ENCODE peak calls at places on chromosomes 5 and 9, in five cellular contexts. K is hepatocyte, Q is SW480, V is HuH-7.5, N is lower leg skin. Z is an unnamed sample.

GRCh38 chr5:99651296-99651695 is 722.5 kb upstream of the CHD1 start:
- DNase-seq in K (no peak), Q (no peak), V (no peak), N (no peak), Z (no peak)

GRCh38 chr5:118891252-118891651 is 97.1 kb downstream of the DTWD2 start:
- DNase-seq in Q (no peak), K (no peak), N (no peak), V (no peak), Z (no peak)

GRCh38 chr9:96486351-96487029 is 36.5 kb downstream of the HABP4 start:
- DNase-seq in K (peak; percentile 25), V (no peak), Q (no peak), N (no peak), Z (no peak)

GRCh38 chr5:56673171-56673570 is 142.2 kb upstream of the MAP3K1 start:
- DNase-seq in V (no peak), K (no peak), Q (no peak), N (no peak), Z (no peak)

GRCh38 chr5:135335031-135335828 is 63.8 kb downstream of the MACROH2A1 start:
- DNase-seq in Q (no peak), N (no peak), K (no peak), V (no peak), Z (no peak)

GRCh38 chr9:91530829-91531228 is 107.2 kb upstream of the NFIL3 start:
- DNase-seq in N (no peak), V (no peak), Q (peak; percentile 4), K (no peak), Z (no peak)

GRCh38 chr5:154273028-154273617 is 82.6 kb downstream of the GALNT10 start:
- DNase-seq in V (no peak), Q (peak; percentile 13), K (peak; percentile 32), N (no peak), Z (no peak)

GRCh38 chr9:133340256-133340655 is 4.3 kb upstream of the SURF6 start:
- DNase-seq in Q (no peak), V (no peak), K (no peak), N (no peak), Z (no peak)

GRCh38 chr9:121206516-121207370 is 5.1 kb upstream of the RAB14 start:
- DNase-seq in N (no peak), V (no peak), K (no peak), Q (peak; percentile 22), Z (no peak)

GRCh38 chr5:57598756-57599155 is 116.1 kb upstream of the ACTBL2 start:
- DNase-seq in K (no peak), Q (no peak), V (no peak), N (no peak), Z (peak; percentile 35)

GRCh38 chr9:131496844-131497425 is 5.8 kb upstream of the POMT1 start:
- DNase-seq in N (no peak), V (no peak), K (peak; percentile 65), Q (no peak), Z (no peak)

GRCh38 chr5:74141053-74141452 is 499.5 kb downstream of the ENC1 start:
- DNase-seq in K (no peak), Q (no peak), N (no peak), V (no peak), Z (no peak)

GRCh38 chr5:68872088-68872842 is 221.5 kb upstream of the SLC30A5 start:
- DNase-seq in Q (no peak), V (no peak), K (no peak), N (no peak), Z (no peak)

GRCh38 chr9:126424511-126424910 is 97.9 kb downstream of the MVB12B start:
- DNase-seq in V (no peak), K (no peak), N (peak; percentile 29), Q (no peak), Z (no peak)

GRCh38 chr5:150410524-150411244 is 2.0 kb downstream of the CD74 start:
- DNase-seq in K (peak; percentile 86), Q (peak; percentile 78), N (no peak), V (peak; percentile 42), Z (peak; percentile 58)

GRCh38 chr5:11110128-11110527 is 349.1 kb upstream of the DAP start:
- DNase-seq in K (no peak), Q (no peak), N (no peak), V (no peak), Z (no peak)

GRCh38 chr5:5276471-5276870 is 136.3 kb downstream of the ADAMTS16 start:
- DNase-seq in Q (no peak), V (no peak), N (no peak), K (no peak), Z (no peak)

GRCh38 chr5:68130253-68130652 is 85.3 kb upstream of the PIK3R1 start:
- DNase-seq in V (no peak), N (no peak), K (no peak), Q (no peak), Z (no peak)

GRCh38 chr9:18343799-18344198 is 130.2 kb upstream of the ADAMTSL1 start:
- DNase-seq in V (no peak), N (no peak), Q (no peak), K (peak; percentile 34), Z (no peak)

GRCh38 chr5:181052928-181053759 is 13.1 kb downstream of the BTNL9 start:
- DNase-seq in N (peak; percentile 79), Q (peak; percentile 36), K (peak; percentile 16), V (no peak), Z (no peak)

GRCh38 chr5:6462671-6463070 is 14.0 kb downstream of the UBE2QL1 start:
- DNase-seq in V (no peak), N (no peak), Q (no peak), K (no peak), Z (no peak)

GRCh38 chr9:98291775-98292174 is 36.3 kb upstream of the TBC1D2 start:
- DNase-seq in Q (peak; percentile 31), K (no peak), N (no peak), V (no peak), Z (no peak)

GRCh38 chr9:73183917-73184861 is 32.5 kb downstream of the ANXA1 start:
- DNase-seq in N (no peak), K (peak; percentile 56), Q (peak; percentile 60), V (no peak), Z (no peak)

GRCh38 chr5:143258559-143259253 is 144.8 kb downstream of the NR3C1 start:
- DNase-seq in K (no peak), V (no peak), N (no peak), Q (peak; percentile 69), Z (no peak)

GRCh38 chr5:169906745-169907649 is 73.3 kb downstream of the INSYN2B start:
- DNase-seq in N (no peak), Q (no peak), K (no peak), V (no peak), Z (no peak)

GRCh38 chr5:157350939-157351338 is 85.0 kb downstream of the CYFIP2 start:
- DNase-seq in V (no peak), Q (no peak), N (no peak), K (no peak), Z (no peak)

GRCh38 chr5:57432876-57433275 is 49.7 kb downstream of the ACTBL2 start:
- DNase-seq in V (no peak), K (no peak), N (no peak), Q (peak; percentile 5), Z (no peak)

GRCh38 chr5:33470544-33470943 is 29.8 kb downstream of the TARS1 start:
- DNase-seq in V (no peak), K (peak; percentile 22), Q (peak; percentile 46), N (no peak), Z (peak; percentile 30)

GRCh38 chr5:139650031-139650688 is 2.0 kb downstream of the CXXC5 start:
- DNase-seq in N (no peak), V (peak; percentile 77), K (peak; percentile 76), Q (no peak), Z (no peak)

GRCh38 chr5:176387384-176387925 is 943 bp downstream of the NOP16 start:
- DNase-seq in V (no peak), Q (no peak), N (no peak), K (no peak), Z (no peak)

GRCh38 chr9:37429441-37430285 is 7.2 kb downstream of the GRHPR start:
- DNase-seq in N (no peak), V (peak; percentile 6), K (no peak), Q (no peak), Z (no peak)

GRCh38 chr5:153968761-153969562 is 69.7 kb downstream of the FAM114A2 start:
- DNase-seq in K (no peak), Q (no peak), N (no peak), V (no peak), Z (no peak)

GRCh38 chr9:114538241-114538640 is 33.0 kb upstream of the WHRN start:
- DNase-seq in V (no peak), Q (peak; percentile 75), N (no peak), K (peak; percentile 64), Z (no peak)

GRCh38 chr5:1268666-1269065 is 26.2 kb downstream of the TERT start:
- DNase-seq in V (no peak), Q (peak; percentile 30), K (no peak), N (no peak), Z (no peak)

GRCh38 chr9:94554078-94554438 is 825 bp upstream of the PCAT7 start:
- DNase-seq in V (no peak), K (peak; percentile 56), Q (no peak), N (no peak), Z (peak; percentile 40)